ENCODE peak calls at places on chromosome 18, in four cellular contexts. One of them, this sample, is unnamed.
A peak's percentile ranks its signal among the peaks of the same experiment; 100 is the strongest.

GRCh38 chr18:75210274-75211001 is at the start of gene TSHZ1:
- DNase-seq in activated CD4-positive, alpha-beta memory T cell treated with anti-CD3 and anti-CD28 coated beads, Interleukin-2, amount 10 ng/mL, durations not matched to agents 7 days and 5 days: peak; percentile 71
- DNase-seq in DMS 273 treated with DMSO at 0.1 percent for 48 hours: peak; percentile 85
- DNase-seq in NCI-H1105 treated with DMSO at 0.1 percent for 48 hours: peak; percentile 90
- DNase-seq in this sample: peak; percentile 86

GRCh38 chr18:31558567-31558966 is 33.1 kb upstream of the TTR start:
- DNase-seq in activated CD4-positive, alpha-beta memory T cell treated with anti-CD3 and anti-CD28 coated beads, Interleukin-2, amount 10 ng/mL, durations not matched to agents 7 days and 5 days: no peak
- DNase-seq in DMS 273 treated with DMSO at 0.1 percent for 48 hours: no peak
- DNase-seq in NCI-H1105 treated with DMSO at 0.1 percent for 48 hours: no peak
- DNase-seq in this sample: no peak

GRCh38 chr18:50802133-50802532 is 17.7 kb downstream of the MRO start:
- DNase-seq in activated CD4-positive, alpha-beta memory T cell treated with anti-CD3 and anti-CD28 coated beads, Interleukin-2, amount 10 ng/mL, durations not matched to agents 7 days and 5 days: no peak
- DNase-seq in DMS 273 treated with DMSO at 0.1 percent for 48 hours: no peak
- DNase-seq in NCI-H1105 treated with DMSO at 0.1 percent for 48 hours: no peak
- DNase-seq in this sample: no peak

GRCh38 chr18:48228301-48228715 is 180.9 kb downstream of the ZBTB7C start:
- DNase-seq in activated CD4-positive, alpha-beta memory T cell treated with anti-CD3 and anti-CD28 coated beads, Interleukin-2, amount 10 ng/mL, durations not matched to agents 7 days and 5 days: peak; percentile 53
- DNase-seq in DMS 273 treated with DMSO at 0.1 percent for 48 hours: no peak
- DNase-seq in NCI-H1105 treated with DMSO at 0.1 percent for 48 hours: no peak
- DNase-seq in this sample: no peak

GRCh38 chr18:10025756-10026290 is 112.0 kb downstream of the VAPA start:
- DNase-seq in activated CD4-positive, alpha-beta memory T cell treated with anti-CD3 and anti-CD28 coated beads, Interleukin-2, amount 10 ng/mL, durations not matched to agents 7 days and 5 days: no peak
- DNase-seq in DMS 273 treated with DMSO at 0.1 percent for 48 hours: no peak
- DNase-seq in NCI-H1105 treated with DMSO at 0.1 percent for 48 hours: no peak
- DNase-seq in this sample: no peak

GRCh38 chr18:57856707-57857280 is 53.7 kb upstream of the ATP8B1 start:
- DNase-seq in activated CD4-positive, alpha-beta memory T cell treated with anti-CD3 and anti-CD28 coated beads, Interleukin-2, amount 10 ng/mL, durations not matched to agents 7 days and 5 days: no peak
- DNase-seq in DMS 273 treated with DMSO at 0.1 percent for 48 hours: no peak
- DNase-seq in NCI-H1105 treated with DMSO at 0.1 percent for 48 hours: no peak
- DNase-seq in this sample: no peak

GRCh38 chr18:23340661-23341060 is 112.4 kb upstream of the RIOK3 start:
- DNase-seq in activated CD4-positive, alpha-beta memory T cell treated with anti-CD3 and anti-CD28 coated beads, Interleukin-2, amount 10 ng/mL, durations not matched to agents 7 days and 5 days: no peak
- DNase-seq in DMS 273 treated with DMSO at 0.1 percent for 48 hours: no peak
- DNase-seq in NCI-H1105 treated with DMSO at 0.1 percent for 48 hours: peak; percentile 19
- DNase-seq in this sample: no peak

GRCh38 chr18:23066504-23067039 is 68.7 kb upstream of the CABLES1 start:
- DNase-seq in activated CD4-positive, alpha-beta memory T cell treated with anti-CD3 and anti-CD28 coated beads, Interleukin-2, amount 10 ng/mL, durations not matched to agents 7 days and 5 days: no peak
- DNase-seq in DMS 273 treated with DMSO at 0.1 percent for 48 hours: peak; percentile 22
- DNase-seq in NCI-H1105 treated with DMSO at 0.1 percent for 48 hours: no peak
- DNase-seq in this sample: no peak

GRCh38 chr18:32443356-32443755 is 27.3 kb downstream of the GAREM1 start:
- DNase-seq in activated CD4-positive, alpha-beta memory T cell treated with anti-CD3 and anti-CD28 coated beads, Interleukin-2, amount 10 ng/mL, durations not matched to agents 7 days and 5 days: no peak
- DNase-seq in DMS 273 treated with DMSO at 0.1 percent for 48 hours: no peak
- DNase-seq in NCI-H1105 treated with DMSO at 0.1 percent for 48 hours: no peak
- DNase-seq in this sample: no peak